ENCODE peak calls at places on chromosome 2, in six cellular contexts. H is GM06990; F is neural crest cell; P is H9; O is left ventricle myocardium inferior; C is activated CD8-positive, alpha-beta T cell treated with anti-CD3 and anti-CD28 coated beads for 36 hours. L is an unnamed sample.

GRCh38 chr2:58959996-58960395 is 718.9 kb upstream of the FANCL start:
- DNase-seq in H (no peak), P (no peak), F (no peak), C (no peak), O (no peak), L (no peak)

GRCh38 chr2:1600191-1601063 is 143.9 kb downstream of the PXDN start:
- DNase-seq in C (no peak), H (no peak), P (no peak), F (no peak), O (no peak), L (no peak)

GRCh38 chr2:218187650-218188025 is 20.9 kb upstream of the CXCR1 start:
- DNase-seq in O (no peak), H (no peak), P (no peak), F (no peak), C (no peak), L (no peak)

GRCh38 chr2:196166876-196167275 is 4.5 kb downstream of the STK17B start:
- DNase-seq in F (no peak), C (peak), O (no peak), H (no peak), P (no peak), L (peak)

GRCh38 chr2:216236486-216236885 is 127.3 kb downstream of the XRCC5 start:
- DNase-seq in P (no peak), C (no peak), O (no peak), F (no peak), H (no peak), L (no peak)

GRCh38 chr2:20422679-20423271 is 24.1 kb upstream of the RHOB start:
- DNase-seq in H (no peak), O (no peak), P (peak), C (peak), F (no peak), L (peak)

GRCh38 chr2:160306985-160307384 is 106.9 kb upstream of the ITGB6 start:
- DNase-seq in H (no peak), F (no peak), P (no peak), O (no peak), C (no peak), L (no peak)

GRCh38 chr2:59034791-59035190 is 793.7 kb upstream of the FANCL start:
- DNase-seq in O (no peak), P (no peak), F (no peak), C (no peak), H (no peak), L (no peak)

GRCh38 chr2:172095146-172095904 is 7.4 kb downstream of the DLX2 start:
- DNase-seq in C (peak), O (peak), F (peak), H (peak), P (peak), L (peak)

GRCh38 chr2:224941958-224942357 is 100.3 kb downstream of the DOCK10 start:
- DNase-seq in P (peak), C (no peak), F (no peak), O (no peak), H (no peak), L (no peak)

GRCh38 chr2:64781991-64782390 is 128.3 kb upstream of the SERTAD2 start:
- DNase-seq in P (no peak), O (no peak), C (no peak), H (no peak), F (no peak), L (no peak)

GRCh38 chr2:67571785-67572718 is 174.9 kb downstream of the ETAA1 start:
- DNase-seq in F (no peak), C (no peak), H (no peak), P (no peak), O (no peak), L (no peak)

GRCh38 chr2:185787530-185788145 is 49.0 kb downstream of the FSIP2 start:
- DNase-seq in O (no peak), H (no peak), C (no peak), P (no peak), F (no peak), L (no peak)

GRCh38 chr2:193584001-193584400 is 1389.3 kb upstream of the TMEFF2 start:
- DNase-seq in H (no peak), F (peak), P (peak), O (no peak), C (no peak), L (no peak)
- TF ChIP-seq CTCF in H (no peak), F (peak), P (peak), O (no peak), C (no peak), L (no peak)

GRCh38 chr2:152717242-152718046 is at the start of gene PRPF40A:
- DNase-seq in C (peak), O (peak), F (peak), P (peak), H (peak), L (peak)
- TF ChIP-seq CTCF in C (no peak), O (no peak), F (no peak), P (no peak), H (no peak), L (no peak)

GRCh38 chr2:69993048-69993565 is 31.7 kb upstream of the ASPRV1 start:
- DNase-seq in O (no peak), C (no peak), P (no peak), H (no peak), F (no peak), L (no peak)

GRCh38 chr2:69997296-69998184 is 36.1 kb upstream of the ASPRV1 start:
- DNase-seq in O (no peak), F (no peak), C (peak), P (peak), H (no peak), L (no peak)

GRCh38 chr2:69993708-69994107 is 32.3 kb upstream of the ASPRV1 start:
- DNase-seq in P (no peak), C (no peak), H (no peak), F (no peak), O (no peak), L (no peak)

GRCh38 chr2:69994166-69994565 is 32.7 kb upstream of the ASPRV1 start:
- DNase-seq in O (no peak), P (no peak), F (no peak), H (no peak), C (no peak), L (no peak)

DNA sequence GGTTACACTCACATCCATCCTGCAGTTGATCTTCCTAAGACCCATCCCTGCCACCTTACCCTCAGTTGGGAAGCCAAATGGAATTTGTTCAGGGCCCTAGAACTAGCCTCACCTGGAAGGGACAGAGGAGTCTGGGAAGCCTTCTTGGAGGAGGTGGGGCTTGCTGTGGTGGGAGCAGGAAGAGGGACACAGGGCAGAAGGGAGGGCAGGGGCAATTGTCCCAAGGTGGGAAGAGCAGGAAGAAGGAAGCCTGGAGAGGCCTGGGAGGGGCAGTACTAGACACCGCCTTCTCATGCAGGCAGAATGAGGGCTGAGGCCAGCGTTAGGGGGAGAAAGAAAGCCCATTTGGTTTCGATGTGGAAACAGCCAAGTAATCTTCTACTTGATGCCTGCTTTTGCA is 34.1 kb upstream of the ASPRV1 start:
- DNase-seq in H (no peak), P (no peak), C (no peak), F (no peak), O (no peak), L (no peak)
- TF ChIP-seq CTCF in H (no peak), P (no peak), C (no peak), F (no peak), O (no peak), L (no peak)

DNA sequence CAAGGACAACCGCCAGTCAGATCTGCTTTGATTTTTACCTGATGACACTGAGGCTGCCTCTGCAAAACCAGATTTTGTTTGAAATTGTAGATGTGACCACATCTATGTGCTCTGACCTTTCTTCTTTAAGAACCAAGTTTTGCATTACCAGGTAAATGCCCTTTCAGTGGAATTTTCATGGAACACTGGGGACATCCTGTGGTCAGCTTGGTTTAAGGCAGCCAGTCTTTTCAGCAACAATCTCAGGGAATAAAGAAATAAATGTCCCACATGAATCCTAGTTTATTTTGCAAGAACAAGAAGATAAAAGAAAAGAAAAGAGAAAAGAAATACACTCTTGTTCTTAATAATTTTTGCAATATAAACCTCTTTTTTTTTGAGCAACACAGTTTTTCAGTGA is 90.6 kb downstream of the POU3F3 start:
- DNase-seq in H (no peak), F (peak), C (no peak), P (no peak), O (no peak), L (no peak)
- TF ChIP-seq CTCF in H (peak), F (peak), C (no peak), P (peak), O (peak), L (no peak)

GRCh38 chr2:71453404-71454220 is at the start of gene DYSF:
- DNase-seq in H (no peak), F (no peak), P (peak), O (peak), C (peak), L (no peak)

GRCh38 chr2:71451695-71452094 is 1.7 kb upstream of the DYSF start:
- DNase-seq in P (no peak), C (no peak), H (no peak), O (no peak), F (no peak), L (no peak)

GRCh38 chr2:71454221-71455010 is 1.1 kb downstream of the DYSF start:
- DNase-seq in P (peak), O (peak), C (no peak), F (no peak), H (no peak), L (no peak)

GRCh38 chr2:71455011-71455740 is 1.8 kb downstream of the DYSF start:
- DNase-seq in P (peak), H (no peak), F (no peak), C (no peak), O (no peak), L (no peak)

DNA sequence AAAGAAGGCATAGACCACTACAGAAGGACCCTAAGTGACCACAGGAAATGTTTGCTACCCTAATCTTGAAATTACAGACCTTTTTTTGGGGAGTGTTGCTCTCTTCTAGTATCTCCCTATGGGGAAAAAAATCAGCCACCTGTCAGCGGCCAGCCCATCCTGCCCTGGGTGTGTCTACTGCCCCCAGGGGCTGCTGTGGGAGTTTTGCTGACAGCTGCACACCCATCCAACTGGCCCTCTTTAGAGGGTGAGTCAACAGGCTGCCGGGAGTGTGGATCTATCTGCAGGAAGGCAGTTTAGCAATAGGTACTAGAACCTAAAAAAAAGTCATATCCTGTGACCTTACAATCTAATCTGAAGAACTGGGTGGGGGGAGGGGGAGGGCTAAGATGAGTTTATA is 796 bp upstream of the DYSF start:
- DNase-seq in P (peak), H (no peak), F (no peak), O (peak), C (peak), L (peak)
- TF ChIP-seq CTCF in P (peak), H (peak), F (peak), O (peak), C (no peak), L (no peak)

GRCh38 chr2:105179469-105180372 is 61.8 kb upstream of the GPR45 start:
- DNase-seq in C (peak), H (no peak), O (no peak), P (peak), F (no peak), L (peak)
- TF ChIP-seq CTCF in C (no peak), H (peak), O (peak), P (peak), F (peak), L (peak)